ENCODE peak calls at places on chromosomes 6 and 20, in six cellular contexts. Z is transverse colon, H is left lung, A is ovary, F is cardiac muscle cell, Y is HCT116. G is an unnamed sample.

GRCh38 chr6:44730771-44731391 is 343.4 kb downstream of the CDC5L start:
- DNase-seq in A (no peak), Z (no peak), H (no peak), F (no peak), Y (no peak), G (no peak)

GRCh38 chr6:125165256-125165655 is 11.7 kb downstream of the TPD52L1 start:
- DNase-seq in A (no peak), Z (no peak), Y (no peak), H (no peak), F (no peak), G (no peak)

GRCh38 chr20:25005220-25005619 is 12.7 kb upstream of the APMAP start:
- DNase-seq in Y (no peak), H (peak; percentile 37), Z (peak; percentile 40), F (peak; percentile 28), A (peak; percentile 72), G (peak; percentile 34)

GRCh38 chr20:33672426-33673114 is 1.7 kb downstream of the NECAB3 start:
- DNase-seq in Y (no peak), H (no peak), Z (no peak), A (peak; percentile 59), F (peak; percentile 21), G (no peak)

GRCh38 chr20:32522775-32523612 is 62.1 kb downstream of the NOL4L start:
- DNase-seq in F (no peak), Y (no peak), Z (no peak), H (no peak), A (no peak), G (no peak)

GRCh38 chr6:140980265-140980887 is 1152.3 kb upstream of the GJE1 start:
- DNase-seq in H (no peak), F (peak; percentile 27), A (no peak), Y (no peak), Z (no peak), G (no peak)

GRCh38 chr6:167102318-167102717 is 20.6 kb upstream of the CCR6 start:
- DNase-seq in Y (no peak), A (no peak), H (no peak), Z (no peak), F (no peak), G (no peak)

GRCh38 chr20:47432251-47433210 is 69.2 kb upstream of the NCOA3 start:
- DNase-seq in F (no peak), A (no peak), Y (peak; percentile 61), Z (no peak), H (peak; percentile 36), G (no peak)

GRCh38 chr6:75436869-75437268 is 56.7 kb downstream of the FILIP1 start:
- DNase-seq in Y (no peak), Z (peak; percentile 20), F (peak; percentile 43), H (no peak), A (peak; percentile 24), G (peak; percentile 52)

GRCh38 chr6:117317261-117317660 is 51.9 kb downstream of the VGLL2 start:
- DNase-seq in A (no peak), F (peak; percentile 11), Z (no peak), H (no peak), Y (peak; percentile 13), G (no peak)

GRCh38 chr6:135210632-135211305 is 29.7 kb downstream of the MYB start:
- DNase-seq in H (no peak), Z (no peak), Y (no peak), A (no peak), F (no peak), G (no peak)

GRCh38 chr6:125255201-125255600 is 46.6 kb downstream of the HDDC2 start:
- DNase-seq in H (no peak), Z (no peak), Y (no peak), A (no peak), F (no peak), G (no peak)

GRCh38 chr6:144580039-144580438 is 294.9 kb downstream of the UTRN start:
- DNase-seq in F (no peak), Y (no peak), Z (no peak), H (no peak), A (no peak), G (no peak)

GRCh38 chr6:168851460-168852103 is 402.1 kb downstream of the THBS2 start:
- DNase-seq in F (peak; percentile 21), Y (no peak), A (no peak), Z (no peak), H (no peak), G (no peak)

GRCh38 chr6:56637640-56638039 is 5.0 kb downstream of the DST start:
- DNase-seq in H (no peak), Z (no peak), A (no peak), F (peak; percentile 84), Y (peak; percentile 49), G (no peak)

GRCh38 chr6:45655630-45656422 is 278.1 kb upstream of the SUPT3H start:
- DNase-seq in Z (no peak), Y (peak; percentile 94), H (no peak), A (no peak), F (peak; percentile 92), G (no peak)

GRCh38 chr20:22055981-22056380 is 350.5 kb downstream of the PAX1 start:
- DNase-seq in A (no peak), F (no peak), H (no peak), Z (no peak), Y (no peak), G (no peak)

GRCh38 chr20:37921341-37921929 is 18.5 kb downstream of the VSTM2L start:
- DNase-seq in Z (no peak), H (no peak), A (no peak), Y (no peak), F (no peak), G (no peak)

GRCh38 chr6:10205120-10205519 is 209.8 kb downstream of the TFAP2A start:
- DNase-seq in Y (no peak), H (no peak), F (no peak), Z (no peak), A (no peak), G (no peak)

GRCh38 chr6:29757701-29758293 is 34.6 kb downstream of the HLA-F start:
- DNase-seq in Z (no peak), Y (no peak), A (no peak), H (no peak), F (no peak), G (no peak)

GRCh38 chr6:167005350-167006159 is 6.4 kb downstream of the CEP43 start:
- DNase-seq in Z (peak; percentile 15), F (peak; percentile 66), A (peak; percentile 75), H (no peak), Y (no peak), G (peak; percentile 72)

GRCh38 chr6:72999995-73000394 is 225.3 kb downstream of the KHDC1L start:
- DNase-seq in A (no peak), F (no peak), Z (no peak), H (no peak), Y (no peak), G (no peak)

GRCh38 chr20:63972312-63973159 is 2.8 kb upstream of the ZNF512B start:
- DNase-seq in A (peak; percentile 28), F (no peak), Z (peak; percentile 6), H (no peak), Y (no peak), G (peak; percentile 55)

GRCh38 chr20:58179083-58179431 is 49.4 kb downstream of the ANKRD60 start:
- DNase-seq in H (no peak), Z (no peak), A (no peak), F (no peak), Y (no peak), G (no peak)

DNA sequence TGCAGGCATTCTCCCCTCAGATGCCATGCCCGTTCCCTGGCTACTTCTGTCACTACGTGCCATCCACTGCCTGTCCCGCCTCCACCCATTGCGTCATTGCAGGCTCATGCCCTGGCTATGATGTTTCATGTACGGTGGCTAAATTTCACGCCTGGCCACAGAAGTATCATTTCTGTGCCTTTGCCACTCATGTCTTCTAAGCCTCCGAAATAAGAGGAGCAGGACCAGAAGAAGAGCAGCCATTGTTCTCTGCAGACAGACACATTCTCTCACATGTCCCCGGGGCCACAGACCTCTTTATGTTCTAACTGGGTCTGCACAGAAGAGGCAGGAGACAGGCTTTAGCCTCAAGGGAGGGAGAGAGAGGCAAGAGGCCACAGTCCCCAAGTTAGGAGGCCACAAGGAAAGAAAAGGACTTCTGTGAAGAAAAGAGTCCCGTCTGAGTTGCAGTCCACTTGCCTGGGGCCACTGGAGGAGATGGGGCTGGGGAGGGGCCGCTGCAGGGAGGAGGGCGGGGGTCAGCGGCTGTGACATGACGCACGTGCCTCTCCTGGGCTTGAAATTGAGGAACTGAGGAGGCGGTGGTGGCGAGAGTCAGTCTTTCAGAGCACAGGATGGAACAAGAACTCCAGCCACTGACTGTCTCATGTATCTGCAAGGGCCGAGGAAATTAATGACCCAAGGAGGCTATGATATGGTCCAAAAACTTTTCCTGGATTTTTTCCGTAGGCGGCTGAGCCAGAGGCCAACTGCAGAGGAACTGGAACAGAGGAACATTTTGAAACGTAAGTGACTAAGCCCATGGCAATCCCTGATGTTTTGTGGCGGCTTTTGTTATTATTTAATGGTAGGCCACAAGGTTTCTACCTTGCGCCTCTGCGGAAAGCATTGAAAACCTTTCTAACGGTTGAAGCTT is 55.9 kb downstream of the TBC1D7 start:
- DNase-seq in H (peak; percentile 89), A (no peak), F (no peak), Y (no peak), Z (peak; percentile 69), G (peak; percentile 29)
- TF ChIP-seq CTCF in H (no peak), A (no peak), F (no peak), Y (no peak), Z (no peak), G (no peak)

GRCh38 chr20:50574108-50574507 is 63.9 kb downstream of the PTPN1 start:
- DNase-seq in Z (no peak), Y (no peak), A (no peak), H (no peak), F (no peak), G (no peak)
- H3K9me3 ChIP-seq in Z (no peaks in the 10 kb centered on the region), Y (no peaks in the 10 kb centered on the region), A (no peaks in the 10 kb centered on the region), H (no peaks in the 10 kb centered on the region), F (no peaks in the 10 kb centered on the region), G (no peaks in the 10 kb centered on the region)

DNA sequence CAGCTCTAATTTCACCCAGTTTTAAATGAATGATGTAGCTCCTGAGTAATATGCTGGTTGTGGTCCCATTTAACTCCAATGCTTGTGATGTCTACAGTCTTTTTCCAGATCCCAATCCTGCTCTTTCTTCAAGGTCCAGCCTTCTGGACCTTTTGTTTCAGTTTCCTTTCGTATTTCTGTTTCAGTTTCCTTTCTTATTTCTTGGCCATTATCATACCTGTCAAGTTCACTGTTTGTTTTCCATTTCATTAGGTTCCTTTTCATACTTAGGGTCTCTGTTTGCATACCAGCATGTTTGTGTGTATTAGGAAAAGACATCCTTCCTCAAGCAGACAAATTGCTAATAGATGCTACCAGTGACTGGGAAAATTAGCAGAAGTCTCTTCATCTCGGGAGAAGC is 583.2 kb downstream of the BCKDHB start:
- DNase-seq in H (no peak), Y (no peak), A (no peak), Z (no peak), F (no peak), G (no peak)
- H3K36me3 ChIP-seq in H (no peaks in the 10 kb centered on the region), Y (no peaks in the 10 kb centered on the region), A (no peaks in the 10 kb centered on the region), Z (no peaks in the 10 kb centered on the region), F (no peaks in the 10 kb centered on the region), G (no peaks in the 10 kb centered on the region)

GRCh38 chr6:89638320-89639195 is at the start of gene LYRM2:
- DNase-seq in A (peak; percentile 95), Z (peak; percentile 95), H (peak; percentile 97), F (peak; percentile 95), Y (peak; percentile 78), G (peak; percentile 95)
- TF ChIP-seq CTCF in A (peak; percentile 34), Z (no peak), H (no peak), F (no peak), Y (peak; percentile 14), G (no peak)

GRCh38 chr20:29878281-29878741 is 1379.2 kb upstream of the DEFB115 start:
- DNase-seq in A (no peak), Y (no peak), Z (peak; percentile 9), H (no peak), F (peak; percentile 35), G (peak; percentile 14)
- H3K9me3 ChIP-seq in A (no peaks in the 10 kb centered on the region), Y (no peaks in the 10 kb centered on the region), Z (peaks cover 20% of the 10 kb centered on the region), H (no peaks in the 10 kb centered on the region), F (no peaks in the 10 kb centered on the region), G (no peaks in the 10 kb centered on the region)

GRCh38 chr20:61742097-61742805 is 323.4 kb downstream of the TAF4 start:
- DNase-seq in Z (no peak), A (no peak), H (no peak), F (no peak), Y (no peak), G (no peak)
- H3K36me3 ChIP-seq in Z (no peaks in the 10 kb centered on the region), A (no peaks in the 10 kb centered on the region), H (no peaks in the 10 kb centered on the region), F (no peaks in the 10 kb centered on the region), Y (no peaks in the 10 kb centered on the region), G (no peaks in the 10 kb centered on the region)